ENCODE peak calls at places on chromosomes 7 and 10, in seven cellular contexts. One of them, this sample, is unnamed.

GRCh38 chr10:91034042-91034441 is 113.2 kb upstream of the ANKRD1 start:
- DNase-seq in left ventricle myocardium inferior: no peak
- DNase-seq in coronary artery: no peak
- DNase-seq in CD8-positive, alpha-beta T cell: peak
- DNase-seq in RWPE2: no peak
- DNase-seq in RWPE1: no peak
- DNase-seq in CD4-positive, alpha-beta memory T cell: peak
- DNase-seq in this sample: no peak

GRCh38 chr7:155323001-155323638 is 25.4 kb downstream of the INSIG1 start:
- DNase-seq in left ventricle myocardium inferior: no peak
- DNase-seq in coronary artery: no peak
- DNase-seq in CD8-positive, alpha-beta T cell: no peak
- DNase-seq in RWPE2: no peak
- DNase-seq in RWPE1: no peak
- DNase-seq in CD4-positive, alpha-beta memory T cell: no peak
- DNase-seq in this sample: no peak

GRCh38 chr7:96327429-96327828 is 5.5 kb upstream of the SLC25A13 start:
- DNase-seq in left ventricle myocardium inferior: no peak
- DNase-seq in coronary artery: no peak
- DNase-seq in CD8-positive, alpha-beta T cell: no peak
- DNase-seq in RWPE2: no peak
- DNase-seq in RWPE1: no peak
- DNase-seq in CD4-positive, alpha-beta memory T cell: no peak
- DNase-seq in this sample: peak

GRCh38 chr7:70693690-70694356 is 438.1 kb upstream of the GALNT17 start:
- DNase-seq in left ventricle myocardium inferior: peak
- DNase-seq in coronary artery: peak
- DNase-seq in CD8-positive, alpha-beta T cell: peak
- DNase-seq in RWPE2: no peak
- DNase-seq in RWPE1: peak
- DNase-seq in CD4-positive, alpha-beta memory T cell: peak
- DNase-seq in this sample: no peak

GRCh38 chr10:132886211-132887099 is 55.9 kb downstream of the CFAP46 start:
- DNase-seq in left ventricle myocardium inferior: no peak
- DNase-seq in coronary artery: no peak
- DNase-seq in CD8-positive, alpha-beta T cell: peak
- DNase-seq in RWPE2: peak
- DNase-seq in RWPE1: no peak
- DNase-seq in CD4-positive, alpha-beta memory T cell: no peak
- DNase-seq in this sample: no peak

GRCh38 chr7:133024604-133025003 is 57.3 kb downstream of the CHCHD3 start:
- DNase-seq in left ventricle myocardium inferior: no peak
- DNase-seq in coronary artery: no peak
- DNase-seq in CD8-positive, alpha-beta T cell: no peak
- DNase-seq in RWPE2: no peak
- DNase-seq in RWPE1: no peak
- DNase-seq in CD4-positive, alpha-beta memory T cell: no peak
- DNase-seq in this sample: no peak

GRCh38 chr7:1622441-1622840 is 47.6 kb upstream of the ELFN1 start:
- DNase-seq in left ventricle myocardium inferior: no peak
- DNase-seq in coronary artery: no peak
- DNase-seq in CD8-positive, alpha-beta T cell: no peak
- DNase-seq in RWPE2: no peak
- DNase-seq in RWPE1: no peak
- DNase-seq in CD4-positive, alpha-beta memory T cell: no peak
- DNase-seq in this sample: no peak

GRCh38 chr7:158110034-158110590 is 477.5 kb downstream of the PTPRN2 start:
- DNase-seq in left ventricle myocardium inferior: no peak
- DNase-seq in coronary artery: no peak
- DNase-seq in CD8-positive, alpha-beta T cell: no peak
- DNase-seq in RWPE2: no peak
- DNase-seq in RWPE1: no peak
- DNase-seq in CD4-positive, alpha-beta memory T cell: no peak
- DNase-seq in this sample: no peak

GRCh38 chr10:79178614-79179403 is 110.0 kb downstream of the ZMIZ1 start:
- DNase-seq in left ventricle myocardium inferior: no peak
- DNase-seq in coronary artery: no peak
- DNase-seq in CD8-positive, alpha-beta T cell: no peak
- DNase-seq in RWPE2: no peak
- DNase-seq in RWPE1: no peak
- DNase-seq in CD4-positive, alpha-beta memory T cell: no peak
- DNase-seq in this sample: no peak

GRCh38 chr7:653829-654764 is 72.4 kb upstream of the DNAAF5 start:
- DNase-seq in left ventricle myocardium inferior: no peak
- DNase-seq in coronary artery: no peak
- DNase-seq in CD8-positive, alpha-beta T cell: no peak
- DNase-seq in RWPE2: no peak
- DNase-seq in RWPE1: no peak
- DNase-seq in CD4-positive, alpha-beta memory T cell: no peak
- DNase-seq in this sample: no peak

GRCh38 chr7:47622946-47623640 is 41.2 kb upstream of the TNS3 start:
- DNase-seq in left ventricle myocardium inferior: no peak
- DNase-seq in coronary artery: no peak
- DNase-seq in CD8-positive, alpha-beta T cell: no peak
- DNase-seq in RWPE2: no peak
- DNase-seq in RWPE1: no peak
- DNase-seq in CD4-positive, alpha-beta memory T cell: no peak
- DNase-seq in this sample: no peak

GRCh38 chr10:17444062-17444714 is 10.2 kb downstream of the ST8SIA6 start:
- DNase-seq in left ventricle myocardium inferior: no peak
- DNase-seq in coronary artery: no peak
- DNase-seq in CD8-positive, alpha-beta T cell: no peak
- DNase-seq in RWPE2: no peak
- DNase-seq in RWPE1: no peak
- DNase-seq in CD4-positive, alpha-beta memory T cell: peak
- DNase-seq in this sample: peak

GRCh38 chr7:78487464-78487863 is 688.9 kb downstream of the PHTF2 start:
- DNase-seq in left ventricle myocardium inferior: no peak
- DNase-seq in coronary artery: no peak
- DNase-seq in CD8-positive, alpha-beta T cell: no peak
- DNase-seq in RWPE2: no peak
- DNase-seq in RWPE1: no peak
- DNase-seq in CD4-positive, alpha-beta memory T cell: no peak
- DNase-seq in this sample: no peak

GRCh38 chr10:71975891-71976725 is 11.9 kb downstream of the CHST3 start:
- DNase-seq in left ventricle myocardium inferior: no peak
- DNase-seq in coronary artery: no peak
- DNase-seq in CD8-positive, alpha-beta T cell: no peak
- DNase-seq in RWPE2: no peak
- DNase-seq in RWPE1: peak
- DNase-seq in CD4-positive, alpha-beta memory T cell: no peak
- DNase-seq in this sample: no peak

GRCh38 chr10:29005988-29006387 is 282.9 kb upstream of the LYZL1 start:
- DNase-seq in left ventricle myocardium inferior: no peak
- DNase-seq in coronary artery: no peak
- DNase-seq in CD8-positive, alpha-beta T cell: no peak
- DNase-seq in RWPE2: no peak
- DNase-seq in RWPE1: no peak
- DNase-seq in CD4-positive, alpha-beta memory T cell: no peak
- DNase-seq in this sample: no peak

GRCh38 chr10:131477457-131478205 is 166.1 kb upstream of the TCERG1L start:
- DNase-seq in left ventricle myocardium inferior: no peak
- DNase-seq in coronary artery: peak
- DNase-seq in CD8-positive, alpha-beta T cell: no peak
- DNase-seq in RWPE2: no peak
- DNase-seq in RWPE1: peak
- DNase-seq in CD4-positive, alpha-beta memory T cell: no peak
- DNase-seq in this sample: no peak

GRCh38 chr10:110873951-110874350 is 2.2 kb downstream of the PDCD4 start:
- DNase-seq in left ventricle myocardium inferior: no peak
- DNase-seq in coronary artery: no peak
- DNase-seq in CD8-positive, alpha-beta T cell: no peak
- DNase-seq in RWPE2: no peak
- DNase-seq in RWPE1: no peak
- DNase-seq in CD4-positive, alpha-beta memory T cell: no peak
- DNase-seq in this sample: no peak

GRCh38 chr10:130146042-130146441 is 9.9 kb downstream of the GLRX3 start:
- DNase-seq in left ventricle myocardium inferior: no peak
- DNase-seq in coronary artery: no peak
- DNase-seq in CD8-positive, alpha-beta T cell: no peak
- DNase-seq in RWPE2: no peak
- DNase-seq in RWPE1: no peak
- DNase-seq in CD4-positive, alpha-beta memory T cell: no peak
- DNase-seq in this sample: no peak

GRCh38 chr7:104207348-104207730 is 474 bp downstream of the ORC5 start:
- DNase-seq in left ventricle myocardium inferior: no peak
- DNase-seq in coronary artery: no peak
- DNase-seq in CD8-positive, alpha-beta T cell: peak
- DNase-seq in RWPE2: no peak
- DNase-seq in RWPE1: peak
- DNase-seq in CD4-positive, alpha-beta memory T cell: no peak
- DNase-seq in this sample: no peak

GRCh38 chr7:43655584-43655983 is 72.7 kb downstream of the STK17A start:
- DNase-seq in left ventricle myocardium inferior: no peak
- DNase-seq in coronary artery: no peak
- DNase-seq in CD8-positive, alpha-beta T cell: no peak
- DNase-seq in RWPE2: no peak
- DNase-seq in RWPE1: no peak
- DNase-seq in CD4-positive, alpha-beta memory T cell: no peak
- DNase-seq in this sample: no peak

DNA sequence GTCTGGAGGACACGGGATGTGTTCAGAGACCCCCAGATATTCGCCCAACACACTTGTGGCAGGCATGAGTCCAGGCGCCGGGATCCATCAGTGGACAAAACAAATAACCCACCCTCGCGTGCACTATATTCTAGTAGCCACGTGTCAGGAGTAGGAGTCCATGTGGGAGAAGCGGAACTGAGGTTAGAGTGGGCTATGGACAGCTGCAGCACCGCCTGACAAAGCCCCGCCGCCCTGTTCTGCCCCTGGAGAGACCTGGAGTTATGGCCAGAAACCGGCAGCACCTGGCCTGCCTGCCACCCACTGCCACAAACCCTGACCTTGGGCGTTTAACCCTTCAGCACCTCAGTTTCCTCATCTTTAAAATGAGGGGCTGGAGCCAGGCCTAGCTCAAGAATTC is 181.0 kb upstream of the RNF32 start:
- DNase-seq in left ventricle myocardium inferior: no peak
- DNase-seq in coronary artery: no peak
- DNase-seq in CD8-positive, alpha-beta T cell: no peak
- DNase-seq in RWPE2: no peak
- DNase-seq in RWPE1: no peak
- DNase-seq in CD4-positive, alpha-beta memory T cell: no peak
- DNase-seq in this sample: no peak
- H3K27ac ChIP-seq in left ventricle myocardium inferior: no peak
- H3K27ac ChIP-seq in coronary artery: no peak
- H3K27ac ChIP-seq in CD8-positive, alpha-beta T cell: no peak
- H3K27ac ChIP-seq in RWPE2: no peak
- H3K27ac ChIP-seq in RWPE1: no peak
- H3K27ac ChIP-seq in CD4-positive, alpha-beta memory T cell: no peak
- H3K27ac ChIP-seq in this sample: no peak

DNA sequence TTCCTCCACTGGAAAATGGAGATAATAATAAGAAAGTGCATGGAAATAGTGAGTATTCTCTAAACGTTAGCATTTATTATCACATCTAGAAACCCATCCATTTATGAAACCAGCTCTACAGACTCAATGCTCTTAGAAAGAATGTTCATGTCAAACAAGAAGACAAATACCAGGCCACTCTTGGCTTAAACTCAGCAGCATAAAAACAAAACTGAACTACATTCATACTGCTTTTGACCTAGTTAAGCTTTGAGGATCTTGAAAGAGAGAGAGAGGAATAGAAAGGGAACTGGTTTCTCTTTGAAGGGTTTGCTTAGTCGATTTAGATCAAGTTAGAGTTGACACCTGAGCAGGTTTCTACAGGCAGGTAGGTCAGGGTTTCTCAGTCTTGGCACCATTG is 332.9 kb upstream of the PRKCQ start:
- DNase-seq in left ventricle myocardium inferior: no peak
- DNase-seq in coronary artery: no peak
- DNase-seq in CD8-positive, alpha-beta T cell: no peak
- DNase-seq in RWPE2: no peak
- DNase-seq in RWPE1: no peak
- DNase-seq in CD4-positive, alpha-beta memory T cell: no peak
- DNase-seq in this sample: no peak
- H3K27ac ChIP-seq in left ventricle myocardium inferior: peak
- H3K27ac ChIP-seq in coronary artery: no peak
- H3K27ac ChIP-seq in CD8-positive, alpha-beta T cell: no peak
- H3K27ac ChIP-seq in RWPE2: peak
- H3K27ac ChIP-seq in RWPE1: no peak
- H3K27ac ChIP-seq in CD4-positive, alpha-beta memory T cell: no peak
- H3K27ac ChIP-seq in this sample: no peak

DNA sequence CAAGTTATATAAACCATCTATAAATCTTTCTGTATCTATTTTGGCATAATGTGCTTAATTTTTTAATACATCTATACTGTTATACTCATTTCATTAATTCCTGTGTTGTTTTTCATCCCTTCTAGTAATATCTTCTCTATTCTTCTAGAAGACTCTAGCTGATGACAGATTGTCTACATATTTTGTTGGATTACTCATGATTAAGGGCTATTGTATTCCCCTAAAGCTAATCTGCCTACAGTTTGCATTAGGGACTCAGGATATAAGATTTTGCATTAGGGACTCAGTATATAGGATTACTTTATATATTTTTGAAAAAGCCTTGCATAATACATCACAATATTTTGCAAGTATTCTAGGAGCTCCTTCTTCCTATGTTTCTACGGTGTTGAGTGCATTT is 8.3 kb upstream of the SEMA3A start:
- DNase-seq in left ventricle myocardium inferior: no peak
- DNase-seq in coronary artery: no peak
- DNase-seq in CD8-positive, alpha-beta T cell: no peak
- DNase-seq in RWPE2: no peak
- DNase-seq in RWPE1: no peak
- DNase-seq in CD4-positive, alpha-beta memory T cell: no peak
- DNase-seq in this sample: no peak
- H3K27ac ChIP-seq in left ventricle myocardium inferior: no peak
- H3K27ac ChIP-seq in coronary artery: no peak
- H3K27ac ChIP-seq in CD8-positive, alpha-beta T cell: no peak
- H3K27ac ChIP-seq in RWPE2: no peak
- H3K27ac ChIP-seq in RWPE1: no peak
- H3K27ac ChIP-seq in CD4-positive, alpha-beta memory T cell: no peak
- H3K27ac ChIP-seq in this sample: no peak

GRCh38 chr10:69802424-69803161 is 887 bp downstream of the COL13A1 start:
- DNase-seq in left ventricle myocardium inferior: peak
- DNase-seq in coronary artery: no peak
- DNase-seq in CD8-positive, alpha-beta T cell: no peak
- DNase-seq in RWPE2: no peak
- DNase-seq in RWPE1: peak
- DNase-seq in CD4-positive, alpha-beta memory T cell: no peak
- DNase-seq in this sample: no peak
- H3K27ac ChIP-seq in left ventricle myocardium inferior: peak
- H3K27ac ChIP-seq in coronary artery: peak
- H3K27ac ChIP-seq in CD8-positive, alpha-beta T cell: no peak
- H3K27ac ChIP-seq in RWPE2: no peak
- H3K27ac ChIP-seq in RWPE1: no peak
- H3K27ac ChIP-seq in CD4-positive, alpha-beta memory T cell: no peak
- H3K27ac ChIP-seq in this sample: no peak

This sample was measured in epithelial cell of prostate.